ENCODE peak calls at places on chromosomes 4 and X, in ten cellular contexts. K, C, U, I, H, R, W, V, Y and N are unnamed samples.
A peak's percentile ranks its signal among the peaks of the same experiment; 100 is the strongest.

GRCh38 chr4:3671571-3672464 is 94.4 kb upstream of the ADRA2C start:
- DNase-seq in V (no peak), W (no peak), H (no peak), C (no peak), R (no peak), K (no peak), I (no peak), Y (peak; percentile 34), U (no peak), N (no peak)

GRCh38 chr4:89640620-89641366 is 196.2 kb downstream of the SNCA start:
- DNase-seq in I (no peak), U (peak; percentile 56), Y (peak; percentile 67), R (peak; percentile 25), K (no peak), W (no peak), C (peak; percentile 84), V (peak; percentile 55), H (no peak), N (no peak)

GRCh38 chrX:150364347-150365050 is 1.4 kb downstream of the MAMLD1 start:
- DNase-seq in U (peak; percentile 31), V (peak; percentile 22), K (no peak), Y (peak; percentile 34), C (no peak), I (no peak), W (no peak), H (no peak), R (peak; percentile 22), N (peak; percentile 55)

GRCh38 chr4:81061340-81061730 is 30.8 kb downstream of the BMP3 start:
- DNase-seq in C (no peak), W (no peak), Y (no peak), U (no peak), H (no peak), I (no peak), K (no peak), R (no peak), V (no peak), N (no peak)

GRCh38 chrX:40169193-40170086 is 71.7 kb upstream of the BCOR start:
- DNase-seq in I (peak; percentile 65), Y (peak; percentile 87), W (no peak), C (no peak), H (peak; percentile 78), V (peak; percentile 78), K (peak; percentile 62), R (peak; percentile 68), U (peak; percentile 86), N (peak; percentile 88)

GRCh38 chrX:115616943-115617563 is 56.1 kb downstream of the PLS3 start:
- DNase-seq in I (no peak), U (peak; percentile 16), Y (peak; percentile 84), K (no peak), V (no peak), C (no peak), H (no peak), W (no peak), R (peak; percentile 82), N (no peak)

GRCh38 chr4:27000820-27001219 is 140.2 kb downstream of the STIM2 start:
- DNase-seq in I (no peak), H (no peak), R (no peak), C (no peak), U (no peak), K (no peak), W (no peak), V (peak; percentile 3), Y (no peak), N (peak; percentile 26)

GRCh38 chrX:12865359-12865758 is 1.5 kb upstream of the TLR7 start:
- DNase-seq in W (no peak), V (no peak), H (no peak), R (no peak), U (no peak), C (no peak), I (no peak), K (no peak), Y (no peak), N (no peak)

GRCh38 chr4:52512291-52512690 is 146.8 kb downstream of the USP46 start:
- DNase-seq in R (no peak), Y (no peak), V (no peak), H (no peak), U (no peak), C (no peak), K (no peak), W (no peak), I (no peak), N (no peak)

GRCh38 chr4:67288964-67289363 is 256.3 kb downstream of the CENPC start:
- DNase-seq in K (no peak), I (no peak), R (peak; percentile 10), C (no peak), W (no peak), V (peak; percentile 7), Y (no peak), H (no peak), U (no peak), N (no peak)

GRCh38 chr4:99946346-99947189 is at the start of gene DNAJB14:
- DNase-seq in W (peak; percentile 75), V (peak; percentile 80), K (peak; percentile 78), Y (peak; percentile 75), R (peak; percentile 77), U (peak; percentile 68), I (peak; percentile 81), H (peak; percentile 83), C (no peak), N (peak; percentile 83)

GRCh38 chr4:30722916-30723270 is 2.7 kb downstream of the PCDH7 start:
- DNase-seq in V (no peak), Y (no peak), U (no peak), I (no peak), C (no peak), W (no peak), R (no peak), H (no peak), K (no peak), N (no peak)